ENCODE peak calls at places on chromosomes 11 and 22, in four cellular contexts. E, Q, T and S are unnamed samples.

GRCh38 chr22:17570851-17571631 is 7.7 kb downstream of the SLC25A18 start:
- DNase-seq in T (peak; percentile 68), E (no peak), Q (no peak), S (no peak)

GRCh38 chr22:27336151-27337090 is 465.1 kb downstream of the MN1 start:
- DNase-seq in T (no peak), E (no peak), Q (no peak), S (peak; percentile 37)

GRCh38 chr11:107669156-107669740 is 42.6 kb downstream of the SLN start:
- DNase-seq in Q (no peak), T (no peak), E (no peak), S (no peak)

GRCh38 chr11:34191592-34191991 is 86.2 kb downstream of the NAT10 start:
- DNase-seq in T (no peak), Q (no peak), E (no peak), S (no peak)

GRCh38 chr22:42228480-42228879 is 42.0 kb downstream of the TCF20 start:
- DNase-seq in E (no peak), T (no peak), Q (no peak), S (no peak)

GRCh38 chr11:12122083-12122482 is 11.7 kb downstream of the MICAL2 start:
- DNase-seq in T (peak; percentile 46), Q (no peak), E (no peak), S (no peak)

GRCh38 chr11:130066338-130066737 is 3.4 kb upstream of the APLP2 start:
- DNase-seq in E (no peak), Q (no peak), T (no peak), S (no peak)

GRCh38 chr22:47130883-47131610 is 368.6 kb downstream of the TBC1D22A start:
- DNase-seq in Q (no peak), E (no peak), T (no peak), S (no peak)

GRCh38 chr11:65209711-65210360 is 28.1 kb downstream of the CAPN1 start:
- DNase-seq in Q (no peak), T (no peak), E (no peak), S (peak; percentile 90)

GRCh38 chr11:65404210-65404609 is 17.8 kb downstream of the FRMD8 start:
- DNase-seq in T (no peak), Q (no peak), E (no peak), S (no peak)

GRCh38 chr11:1691027-1691877 is 5.7 kb upstream of the KRTAP5-6 start:
- DNase-seq in Q (no peak), T (no peak), E (no peak), S (peak; percentile 61)

GRCh38 chr22:37607912-37608476 is 640 bp upstream of the GGA1 start:
- DNase-seq in Q (no peak), E (no peak), T (no peak), S (no peak)

GRCh38 chr11:92770981-92771380 is 198.5 kb upstream of the MTNR1B start:
- DNase-seq in Q (no peak), E (no peak), T (no peak), S (no peak)

GRCh38 chr11:17611503-17612220 is 64.6 kb downstream of the OTOG start:
- DNase-seq in E (no peak), Q (no peak), T (no peak), S (no peak)

GRCh38 chr11:1819115-1819514 is 15.7 kb upstream of the SYT8 start:
- DNase-seq in T (no peak), Q (no peak), E (no peak), S (no peak)

GRCh38 chr22:22386602-22387385 is 121.7 kb downstream of the ZNF280B start:
- DNase-seq in T (no peak), E (no peak), Q (no peak), S (no peak)

GRCh38 chr11:17974246-17974645 is 38.6 kb downstream of the SERGEF start:
- DNase-seq in Q (no peak), T (no peak), E (no peak), S (no peak)

GRCh38 chr11:134714021-134714656 is 302.1 kb upstream of the B3GAT1 start:
- DNase-seq in T (no peak), E (no peak), Q (no peak), S (no peak)

GRCh38 chr11:35143509-35144102 is 4.6 kb downstream of the CD44 start:
- DNase-seq in E (no peak), T (no peak), Q (no peak), S (no peak)

GRCh38 chr22:44206696-44207095 is 26.0 kb downstream of the PARVG start:
- DNase-seq in Q (no peak), T (no peak), E (no peak), S (no peak)

GRCh38 chr11:109795234-109795633 is 298.0 kb upstream of the ZC3H12C start:
- DNase-seq in Q (no peak), E (no peak), T (no peak), S (peak; percentile 32)

GRCh38 chr11:119509969-119510401 is 87.0 kb upstream of the THY1 start:
- DNase-seq in Q (no peak), E (no peak), T (peak; percentile 66), S (peak; percentile 46)

GRCh38 chr11:88280673-88281316 is 56.7 kb downstream of the CTSC start:
- DNase-seq in Q (no peak), E (peak; percentile 72), T (no peak), S (no peak)

GRCh38 chr11:117189941-117190544 is 9.1 kb upstream of the TAGLN start:
- DNase-seq in E (no peak), Q (no peak), T (no peak), S (no peak)

GRCh38 chr11:12275818-12276217 is 101.6 kb upstream of the PARVA start:
- DNase-seq in Q (no peak), E (no peak), T (no peak), S (no peak)

GRCh38 chr22:43777204-43777671 is 34.9 kb downstream of the EFCAB6 start:
- DNase-seq in E (peak; percentile 19), Q (no peak), T (peak; percentile 60), S (no peak)

GRCh38 chr11:66937334-66937733 is 20.8 kb downstream of the PC start:
- DNase-seq in E (no peak), Q (no peak), T (no peak), S (no peak)

GRCh38 chr22:17706451-17706900 is 67.8 kb downstream of the BID start:
- DNase-seq in T (peak; percentile 96), Q (no peak), E (peak; percentile 93), S (peak; percentile 57)

GRCh38 chr11:108237058-108237481 is 14.2 kb downstream of the ATM start:
- DNase-seq in T (no peak), E (no peak), Q (no peak), S (no peak)

GRCh38 chr22:46436595-46437163 is 100.7 kb downstream of the CELSR1 start:
- DNase-seq in Q (no peak), E (no peak), T (no peak), S (peak; percentile 10)

GRCh38 chr22:23127055-23127756 is 14.6 kb downstream of the RSPH14 start:
- DNase-seq in T (no peak), Q (no peak), E (no peak), S (no peak)

GRCh38 chr11:128779036-128779435 is 85.2 kb downstream of the FLI1 start:
- DNase-seq in T (no peak), Q (no peak), E (no peak), S (no peak)

GRCh38 chr11:66860449-66860831 is 3.6 kb downstream of the LRFN4 start:
- DNase-seq in T (no peak), E (no peak), Q (no peak), S (no peak)